ENCODE peak calls at places on chromosomes 3 and 15, in five cellular contexts. Z, T, S, V and K are unnamed samples.
A peak's percentile ranks its signal among the peaks of the same experiment; 100 is the strongest.

GRCh38 chr15:43095708-43096347 is 10.0 kb downstream of the UBR1 start:
- DNase-seq in T (no peak), V (no peak), S (no peak), Z (no peak), K (no peak)

GRCh38 chr3:159126261-159127020 is 324.6 kb downstream of the MFSD1 start:
- DNase-seq in Z (no peak), V (peak; percentile 77), S (no peak), T (no peak), K (no peak)

GRCh38 chr15:58566029-58566428 is 134.2 kb downstream of the LIPC start:
- DNase-seq in S (no peak), Z (no peak), T (no peak), V (no peak), K (no peak)

GRCh38 chr3:186340211-186340610 is 21.8 kb downstream of the DGKG start:
- DNase-seq in S (no peak), T (no peak), Z (no peak), V (no peak), K (no peak)

GRCh38 chr3:120645083-120645800 is 36.8 kb downstream of the HGD start:
- DNase-seq in S (no peak), T (no peak), Z (no peak), V (peak; percentile 15), K (no peak)

GRCh38 chr3:140467916-140468315 is 209.9 kb upstream of the TRIM42 start:
- DNase-seq in S (no peak), V (peak; percentile 3), T (no peak), Z (no peak), K (no peak)

GRCh38 chr3:99875925-99876781 is 58.5 kb downstream of the CMSS1 start:
- DNase-seq in Z (peak; percentile 48), S (peak; percentile 86), V (peak; percentile 70), T (peak; percentile 88), K (peak; percentile 91)

GRCh38 chr3:43074901-43075689 is 30.8 kb downstream of the POMGNT2 start:
- DNase-seq in Z (no peak), V (no peak), T (no peak), S (no peak), K (no peak)

GRCh38 chr15:29815000-29815704 is 7.1 kb downstream of the TJP1 start:
- DNase-seq in S (no peak), Z (no peak), V (peak; percentile 24), T (no peak), K (no peak)

GRCh38 chr3:107994954-107995715 is 95.7 kb downstream of the CD47 start:
- DNase-seq in S (no peak), V (no peak), Z (no peak), T (no peak), K (no peak)

GRCh38 chr15:39756806-39757522 is 25.7 kb downstream of the FSIP1 start:
- DNase-seq in S (no peak), Z (no peak), T (no peak), V (peak; percentile 81), K (no peak)